ENCODE peak calls at places on chromosomes 16 and 17, in five cellular contexts. W is hepatocyte, I is K562, X is fibroblast of mammary gland, O is Peyer's patch. Q is an unnamed sample.

GRCh38 chr16:47732122-47732805 is 271.1 kb downstream of the PHKB start:
- DNase-seq in W (no peak), I (no peak), X (peak), O (no peak), Q (no peak)

GRCh38 chr17:31535581-31535981 is 144.1 kb downstream of the RAB11FIP4 start:
- DNase-seq in W (no peak), I (no peak), X (no peak), O (peak), Q (peak)

GRCh38 chr16:2121853-2122252 is 13.8 kb downstream of the PKD1 start:
- DNase-seq in W (no peak), I (no peak), X (no peak), O (no peak), Q (no peak)

GRCh38 chr16:23387666-23388065 is 65.3 kb downstream of the COG7 start:
- DNase-seq in W (no peak), I (no peak), X (no peak), O (no peak), Q (no peak)

GRCh38 chr16:24939738-24940137 is 75.4 kb downstream of the ARHGAP17 start:
- DNase-seq in W (no peak), I (no peak), X (peak), O (no peak), Q (no peak)

GRCh38 chr17:82848022-82848592 is 8.3 kb upstream of the ZNF750 start:
- DNase-seq in W (peak), I (no peak), X (peak), O (peak), Q (no peak)

GRCh38 chr16:66525396-66526180 is 24.3 kb downstream of the TK2 start:
- DNase-seq in W (no peak), I (no peak), X (no peak), O (no peak), Q (no peak)

GRCh38 chr17:40290629-40291296 is 3.1 kb downstream of the CDC6 start:
- DNase-seq in W (peak), I (no peak), X (peak), O (peak), Q (peak)

GRCh38 chr16:31141489-31142108 is 6.1 kb upstream of the PRSS8 start:
- DNase-seq in W (peak), I (peak), X (peak), O (no peak), Q (no peak)

GRCh38 chr17:67544364-67544763 is 167.3 kb downstream of the PITPNC1 start:
- DNase-seq in W (no peak), I (no peak), X (no peak), O (no peak), Q (no peak)

GRCh38 chr16:29702307-29702706 is 23.3 kb downstream of the QPRT start:
- DNase-seq in W (no peak), I (no peak), X (no peak), O (peak), Q (peak)

DNA sequence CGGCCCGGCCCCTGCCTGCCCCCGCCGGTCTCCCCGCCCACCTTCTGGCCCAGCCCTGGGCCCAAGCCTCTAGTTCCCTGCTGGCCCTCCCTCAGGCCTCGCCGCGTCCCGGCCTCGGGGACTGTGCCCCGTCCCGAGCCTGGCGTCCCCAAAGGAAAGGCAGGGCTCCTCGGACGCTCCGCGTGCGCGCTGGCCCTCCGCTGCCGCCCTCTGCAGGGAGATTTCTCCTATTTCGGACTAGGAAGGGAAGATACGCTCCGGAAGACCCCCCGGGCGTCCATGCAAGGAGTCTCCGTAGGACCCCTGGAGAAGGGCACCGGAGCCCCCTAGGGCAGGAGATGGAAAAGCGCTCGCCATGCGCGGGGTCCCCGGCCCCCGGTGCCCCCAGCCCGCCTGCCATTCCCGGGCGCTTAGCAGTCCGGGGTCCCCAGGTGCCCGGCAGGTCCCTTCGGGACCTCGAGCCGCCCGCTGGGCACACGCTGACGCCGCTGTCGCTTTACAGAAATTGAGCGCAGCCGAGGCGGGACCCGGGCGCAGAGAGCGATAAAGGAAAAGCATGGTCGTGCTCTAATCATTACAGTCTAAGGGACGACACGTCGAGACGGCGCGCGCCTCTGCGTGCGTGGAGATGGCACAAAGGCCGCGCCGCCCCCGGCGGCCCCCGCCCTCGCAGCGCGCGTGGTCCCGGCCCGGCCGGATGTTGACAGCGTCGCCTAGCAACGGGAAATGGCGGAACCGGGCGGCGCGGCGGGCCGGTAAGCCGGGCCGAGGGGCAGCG is at the start of gene CCDC40:
- DNase-seq in W (peak), I (peak), X (peak), O (peak), Q (peak)
- TF ChIP-seq CTCF in W (peak), I (peak), X (no peak), O (peak), Q (no peak)

GRCh38 chr17:55294042-55294751 is 29.4 kb downstream of the HLF start:
- DNase-seq in W (no peak), I (no peak), X (no peak), O (no peak), Q (no peak)

GRCh38 chr17:55295411-55296170 is 30.8 kb downstream of the HLF start:
- DNase-seq in W (peak), I (peak), X (peak), O (peak), Q (peak)

GRCh38 chr17:55298111-55298510 is 33.4 kb downstream of the HLF start:
- DNase-seq in W (no peak), I (no peak), X (no peak), O (no peak), Q (no peak)

GRCh38 chr17:55296699-55297098 is 31.9 kb downstream of the HLF start:
- DNase-seq in W (no peak), I (no peak), X (no peak), O (no peak), Q (no peak)

DNA sequence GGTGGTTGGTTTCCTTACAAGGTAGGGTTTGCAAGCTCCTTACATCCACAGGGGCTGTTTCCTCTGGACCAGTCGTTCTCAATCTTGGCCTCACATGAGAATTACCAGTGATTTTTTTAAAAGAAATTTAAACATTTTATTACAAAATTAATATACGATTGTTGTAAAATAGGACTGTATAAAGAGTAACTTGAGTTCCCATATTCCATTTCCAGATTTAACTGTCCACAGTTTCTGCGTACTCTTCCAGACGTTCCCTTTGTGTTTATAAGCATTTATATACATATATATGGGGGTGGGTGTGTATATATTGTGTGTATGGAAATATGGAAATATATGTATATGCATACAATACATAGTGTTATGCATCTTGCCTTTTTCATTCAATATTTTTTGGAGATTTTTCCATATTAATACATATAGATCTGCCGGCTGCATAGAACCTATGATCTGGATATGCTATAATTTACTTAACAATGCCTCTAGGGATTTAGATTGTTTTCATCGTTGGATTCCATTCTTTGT is 31.5 kb downstream of the HLF start:
- DNase-seq in W (no peak), I (no peak), X (no peak), O (no peak), Q (no peak)
- H3K4me3 ChIP-seq in W (no peak), I (no peak), X (no peak), O (no peak), Q (no peak)

DNA sequence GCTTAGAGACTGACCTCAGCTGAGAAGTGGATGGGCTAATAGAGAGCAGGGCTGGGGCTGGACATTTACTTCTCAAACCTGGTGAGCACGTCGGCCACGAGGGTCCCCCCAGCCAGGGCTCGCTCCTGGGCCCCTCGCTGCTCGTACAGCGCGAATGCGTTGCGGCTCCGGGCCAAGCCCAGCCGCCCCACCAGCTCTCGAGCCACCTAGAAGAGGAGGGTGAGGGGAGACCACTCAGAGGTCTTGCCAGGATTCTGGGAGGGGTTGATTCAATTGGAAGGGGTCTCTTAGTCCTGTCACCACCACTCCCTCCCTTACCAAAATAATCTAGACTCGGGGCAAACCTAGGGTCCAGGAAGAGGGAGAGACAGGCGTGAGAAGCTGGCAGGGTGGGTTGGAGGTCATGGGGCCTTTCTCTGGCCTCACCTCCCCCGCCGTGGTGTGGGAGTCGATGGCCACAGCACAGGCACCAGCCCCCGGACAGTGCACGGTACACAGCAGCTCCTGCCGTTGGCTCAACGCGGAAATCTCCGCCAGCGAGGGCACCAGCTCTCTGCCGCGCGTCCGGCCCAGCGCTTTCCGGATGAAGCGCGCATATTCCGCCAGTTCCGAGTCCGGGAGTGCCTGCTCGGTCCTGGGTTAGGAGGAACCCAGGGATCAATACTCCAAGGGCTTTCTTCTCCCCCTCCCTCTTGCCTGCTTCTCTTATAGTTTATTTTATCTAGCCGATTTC is 5.7 kb downstream of the PLEKHH3 start:
- DNase-seq in W (no peak), I (no peak), X (no peak), O (no peak), Q (no peak)
- TF ChIP-seq CTCF in W (no peak), I (no peak), X (no peak), O (no peak), Q (no peak)

GRCh38 chr17:3615160-3615870 is 6.1 kb upstream of the TRPV1 start:
- DNase-seq in W (no peak), I (no peak), X (no peak), O (no peak), Q (no peak)

GRCh38 chr17:3613139-3613538 is 3.9 kb upstream of the TRPV1 start:
- DNase-seq in W (no peak), I (no peak), X (no peak), O (no peak), Q (no peak)

GRCh38 chr17:3603870-3604259 is 5.3 kb downstream of the TRPV1 start:
- DNase-seq in W (no peak), I (no peak), X (no peak), O (no peak), Q (no peak)

GRCh38 chr17:3610523-3610922 is 1.3 kb upstream of the TRPV1 start:
- DNase-seq in W (no peak), I (no peak), X (no peak), O (no peak), Q (no peak)

DNA sequence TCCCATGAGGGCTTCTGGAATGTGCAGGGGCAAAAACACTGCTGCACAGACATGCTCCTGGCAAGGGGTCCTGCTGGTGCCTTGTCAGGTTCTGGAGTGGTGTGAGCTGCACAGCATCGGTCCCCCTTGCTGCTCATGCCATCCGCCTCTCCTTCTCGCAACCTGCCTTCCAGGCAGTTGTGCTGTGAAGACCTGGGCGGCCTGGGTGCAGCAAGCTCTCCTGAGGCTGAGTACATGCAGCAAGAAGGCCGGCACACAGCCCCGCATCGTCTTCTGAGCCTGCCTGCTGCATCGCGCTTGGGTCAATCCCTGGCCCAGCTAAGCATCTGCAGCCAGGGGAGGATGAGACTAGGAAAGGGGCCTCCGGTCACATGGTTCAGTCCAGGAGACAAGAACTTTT is 478 bp upstream of the TRPV1 start:
- DNase-seq in W (no peak), I (no peak), X (no peak), O (no peak), Q (no peak)
- H3K4me3 ChIP-seq in W (no peak), I (no peak), X (no peak), O (no peak), Q (no peak)

GRCh38 chr17:34443832-34444469 is 80.9 kb upstream of the CCL1 start:
- DNase-seq in W (peak), I (peak), X (no peak), O (no peak), Q (peak)
- TF ChIP-seq CTCF in W (peak), I (peak), X (no peak), O (no peak), Q (peak)

GRCh38 chr17:78367193-78367592 is 7.3 kb upstream of the SOCS3 start:
- DNase-seq in W (no peak), I (no peak), X (no peak), O (no peak), Q (no peak)

GRCh38 chr17:78364436-78365281 is 4.8 kb upstream of the SOCS3 start:
- DNase-seq in W (no peak), I (no peak), X (no peak), O (no peak), Q (no peak)

GRCh38 chr17:78368348-78368747 is 8.5 kb upstream of the SOCS3 start:
- DNase-seq in W (no peak), I (no peak), X (no peak), O (no peak), Q (no peak)

GRCh38 chr17:78365561-78366108 is 5.8 kb upstream of the SOCS3 start:
- DNase-seq in W (peak), I (no peak), X (no peak), O (no peak), Q (no peak)

DNA sequence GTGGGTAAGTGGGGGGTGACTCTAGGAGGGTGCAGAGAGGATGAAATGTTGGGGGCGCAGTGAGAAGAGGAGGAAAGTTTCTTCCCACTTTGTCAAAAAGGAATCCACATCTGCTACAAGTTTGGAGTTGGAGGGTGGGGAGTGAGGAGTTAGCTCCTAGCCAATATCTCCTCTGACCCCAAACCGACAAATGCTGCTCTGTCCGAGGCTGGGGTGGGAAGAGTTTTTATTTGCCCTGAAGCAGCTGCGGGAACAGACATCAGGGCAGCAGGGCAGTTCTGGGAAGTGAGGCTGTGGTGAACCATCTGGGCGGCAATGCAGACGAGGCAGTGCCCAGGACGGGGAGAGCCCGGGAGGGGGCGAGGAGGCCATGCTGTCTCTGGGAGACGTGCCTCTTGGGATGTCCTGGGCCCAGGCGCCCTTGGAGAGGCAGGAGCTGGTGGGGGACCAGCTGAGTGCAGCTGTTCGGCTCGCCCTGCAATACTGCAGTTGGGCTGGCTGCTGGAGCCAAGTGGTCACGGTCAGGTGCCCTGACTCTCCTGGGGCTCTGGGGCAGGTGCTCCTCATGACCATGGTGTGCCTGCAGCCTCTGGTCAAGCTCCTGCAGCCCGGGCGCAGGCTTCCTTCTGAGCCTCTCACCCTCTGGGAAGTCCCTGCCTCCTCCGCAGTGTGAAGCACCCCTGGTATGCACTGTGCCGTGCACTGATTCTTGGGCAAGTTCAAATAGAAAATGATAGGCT is 6.4 kb upstream of the SOCS3 start:
- DNase-seq in W (no peak), I (no peak), X (no peak), O (no peak), Q (no peak)
- H3K4me3 ChIP-seq in W (no peak), I (no peak), X (no peak), O (no peak), Q (no peak)